ENCODE peak calls at places on chromosomes 3 and 15, in eight cellular contexts. One of them, this sample, is unnamed.

GRCh38 chr3:7897643-7898042 is 604.0 kb upstream of the LMCD1 start:
- DNase-seq in heart left ventricle: no peak
- DNase-seq in CD8-positive, alpha-beta memory T cell: no peak
- DNase-seq in SJSA1: no peak
- DNase-seq in neural progenitor cell: no peak
- DNase-seq in WERI-Rb-1: no peak
- DNase-seq in psoas muscle: no peak
- DNase-seq in fibroblast of mammary gland: no peak
- DNase-seq in this sample: no peak

GRCh38 chr15:70140543-70141375 is 43.0 kb upstream of the TLE3 start:
- DNase-seq in heart left ventricle: no peak
- DNase-seq in CD8-positive, alpha-beta memory T cell: peak
- DNase-seq in SJSA1: peak
- DNase-seq in neural progenitor cell: no peak
- DNase-seq in WERI-Rb-1: no peak
- DNase-seq in psoas muscle: no peak
- DNase-seq in fibroblast of mammary gland: no peak
- DNase-seq in this sample: no peak

GRCh38 chr15:50767332-50767861 is 1.9 kb upstream of the SPPL2A start:
- DNase-seq in heart left ventricle: peak
- DNase-seq in CD8-positive, alpha-beta memory T cell: no peak
- DNase-seq in SJSA1: no peak
- DNase-seq in neural progenitor cell: no peak
- DNase-seq in WERI-Rb-1: no peak
- DNase-seq in psoas muscle: peak
- DNase-seq in fibroblast of mammary gland: no peak
- DNase-seq in this sample: peak

GRCh38 chr3:117622130-117622841 is 912.7 kb downstream of the TUSC7 start:
- DNase-seq in heart left ventricle: no peak
- DNase-seq in CD8-positive, alpha-beta memory T cell: no peak
- DNase-seq in SJSA1: peak
- DNase-seq in neural progenitor cell: peak
- DNase-seq in WERI-Rb-1: no peak
- DNase-seq in psoas muscle: no peak
- DNase-seq in fibroblast of mammary gland: peak
- DNase-seq in this sample: no peak

GRCh38 chr3:125055913-125056705 is at the start of gene HEG1:
- DNase-seq in heart left ventricle: peak
- DNase-seq in CD8-positive, alpha-beta memory T cell: peak
- DNase-seq in SJSA1: peak
- DNase-seq in neural progenitor cell: peak
- DNase-seq in WERI-Rb-1: peak
- DNase-seq in psoas muscle: peak
- DNase-seq in fibroblast of mammary gland: peak
- DNase-seq in this sample: peak

GRCh38 chr15:40263036-40263754 is 19.7 kb downstream of the ANKRD63 start:
- DNase-seq in heart left ventricle: no peak
- DNase-seq in CD8-positive, alpha-beta memory T cell: no peak
- DNase-seq in SJSA1: no peak
- DNase-seq in neural progenitor cell: no peak
- DNase-seq in WERI-Rb-1: no peak
- DNase-seq in psoas muscle: no peak
- DNase-seq in fibroblast of mammary gland: peak
- DNase-seq in this sample: no peak

GRCh38 chr3:119647843-119648575 is 12.4 kb downstream of the POPDC2 start:
- DNase-seq in heart left ventricle: no peak
- DNase-seq in CD8-positive, alpha-beta memory T cell: no peak
- DNase-seq in SJSA1: no peak
- DNase-seq in neural progenitor cell: no peak
- DNase-seq in WERI-Rb-1: no peak
- DNase-seq in psoas muscle: no peak
- DNase-seq in fibroblast of mammary gland: no peak
- DNase-seq in this sample: no peak

GRCh38 chr3:172437713-172438112 is 10.5 kb downstream of the GHSR start:
- DNase-seq in heart left ventricle: no peak
- DNase-seq in CD8-positive, alpha-beta memory T cell: no peak
- DNase-seq in SJSA1: no peak
- DNase-seq in neural progenitor cell: no peak
- DNase-seq in WERI-Rb-1: no peak
- DNase-seq in psoas muscle: no peak
- DNase-seq in fibroblast of mammary gland: no peak
- DNase-seq in this sample: no peak

GRCh38 chr3:4814904-4815574 is 164.2 kb upstream of the BHLHE40 start:
- DNase-seq in heart left ventricle: no peak
- DNase-seq in CD8-positive, alpha-beta memory T cell: no peak
- DNase-seq in SJSA1: no peak
- DNase-seq in neural progenitor cell: no peak
- DNase-seq in WERI-Rb-1: no peak
- DNase-seq in psoas muscle: no peak
- DNase-seq in fibroblast of mammary gland: no peak
- DNase-seq in this sample: no peak

GRCh38 chr15:40932146-40932545 is 3.0 kb downstream of the DLL4 start:
- DNase-seq in heart left ventricle: peak
- DNase-seq in CD8-positive, alpha-beta memory T cell: no peak
- DNase-seq in SJSA1: no peak
- DNase-seq in neural progenitor cell: no peak
- DNase-seq in WERI-Rb-1: no peak
- DNase-seq in psoas muscle: no peak
- DNase-seq in fibroblast of mammary gland: no peak
- DNase-seq in this sample: no peak

GRCh38 chr3:126187920-126188319 is 7.5 kb upstream of the ALDH1L1 start:
- DNase-seq in heart left ventricle: no peak
- DNase-seq in CD8-positive, alpha-beta memory T cell: no peak
- DNase-seq in SJSA1: no peak
- DNase-seq in neural progenitor cell: no peak
- DNase-seq in WERI-Rb-1: no peak
- DNase-seq in psoas muscle: no peak
- DNase-seq in fibroblast of mammary gland: no peak
- DNase-seq in this sample: no peak

GRCh38 chr3:192901435-192901834 is 16.2 kb downstream of the MB21D2 start:
- DNase-seq in heart left ventricle: no peak
- DNase-seq in CD8-positive, alpha-beta memory T cell: no peak
- DNase-seq in SJSA1: peak
- DNase-seq in neural progenitor cell: no peak
- DNase-seq in WERI-Rb-1: no peak
- DNase-seq in psoas muscle: no peak
- DNase-seq in fibroblast of mammary gland: peak
- DNase-seq in this sample: no peak

GRCh38 chr15:99467861-99468460 is 97.8 kb upstream of the MEF2A start:
- DNase-seq in heart left ventricle: no peak
- DNase-seq in CD8-positive, alpha-beta memory T cell: no peak
- DNase-seq in SJSA1: no peak
- DNase-seq in neural progenitor cell: no peak
- DNase-seq in WERI-Rb-1: no peak
- DNase-seq in psoas muscle: no peak
- DNase-seq in fibroblast of mammary gland: peak
- DNase-seq in this sample: no peak

DNA sequence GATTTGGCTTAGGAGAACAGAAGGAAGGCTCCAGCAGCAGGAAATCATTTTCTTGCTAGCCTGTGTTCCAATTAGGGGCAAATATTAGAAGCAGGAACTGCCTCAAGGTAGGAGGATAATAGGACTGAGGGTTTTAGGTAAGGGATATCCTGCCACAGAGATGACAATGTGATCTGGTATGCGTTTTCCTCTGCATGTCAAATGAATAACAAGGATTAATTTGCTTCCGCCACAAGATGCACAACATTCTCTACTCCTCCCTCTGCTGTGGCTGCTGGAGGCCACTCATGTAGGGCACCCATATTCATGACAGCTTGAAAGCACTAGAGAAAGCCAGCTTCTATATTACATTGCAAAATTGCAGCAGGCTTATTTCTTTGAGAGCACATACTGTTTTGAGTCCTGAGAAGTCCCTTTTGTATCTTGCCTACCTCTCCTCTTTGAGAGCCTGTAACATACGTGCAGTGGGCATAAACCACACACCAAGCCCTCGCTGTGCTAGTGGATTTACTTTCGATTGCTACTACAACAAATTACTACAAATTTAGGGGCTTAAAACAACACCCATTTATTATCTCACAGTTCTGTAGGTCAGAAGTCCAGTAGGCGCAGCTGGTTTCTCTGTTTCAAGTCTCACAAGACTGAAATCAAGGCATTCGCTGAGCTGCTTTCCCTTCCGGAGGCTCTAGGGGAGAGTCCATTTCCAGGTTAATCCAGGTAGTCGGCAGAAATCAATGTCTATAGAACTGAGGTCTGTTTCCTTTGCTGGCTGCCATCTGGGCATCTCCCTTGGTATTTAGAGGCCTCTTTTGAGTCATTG is 5.9 kb upstream of the CD47 start:
- DNase-seq in heart left ventricle: no peak
- DNase-seq in CD8-positive, alpha-beta memory T cell: no peak
- DNase-seq in SJSA1: no peak
- DNase-seq in neural progenitor cell: no peak
- DNase-seq in WERI-Rb-1: peak
- DNase-seq in psoas muscle: no peak
- DNase-seq in fibroblast of mammary gland: no peak
- DNase-seq in this sample: no peak
- H3K4me3 ChIP-seq in heart left ventricle: no peak
- H3K4me3 ChIP-seq in CD8-positive, alpha-beta memory T cell: no peak
- H3K4me3 ChIP-seq in SJSA1: no peak
- H3K4me3 ChIP-seq in neural progenitor cell: no peak
- H3K4me3 ChIP-seq in WERI-Rb-1: peak
- H3K4me3 ChIP-seq in psoas muscle: no peak
- H3K4me3 ChIP-seq in fibroblast of mammary gland: no peak
- H3K4me3 ChIP-seq in this sample: no peak

GRCh38 chr15:89822030-89822429 is 7.4 kb upstream of the ANPEP start:
- DNase-seq in heart left ventricle: no peak
- DNase-seq in CD8-positive, alpha-beta memory T cell: no peak
- DNase-seq in SJSA1: no peak
- DNase-seq in neural progenitor cell: no peak
- DNase-seq in WERI-Rb-1: no peak
- DNase-seq in psoas muscle: no peak
- DNase-seq in fibroblast of mammary gland: peak
- DNase-seq in this sample: no peak

GRCh38 chr15:89818287-89818686 is 3.6 kb upstream of the ANPEP start:
- DNase-seq in heart left ventricle: no peak
- DNase-seq in CD8-positive, alpha-beta memory T cell: no peak
- DNase-seq in SJSA1: no peak
- DNase-seq in neural progenitor cell: no peak
- DNase-seq in WERI-Rb-1: no peak
- DNase-seq in psoas muscle: no peak
- DNase-seq in fibroblast of mammary gland: no peak
- DNase-seq in this sample: no peak

GRCh38 chr15:89822611-89822950 is 7.9 kb upstream of the ANPEP start:
- DNase-seq in heart left ventricle: no peak
- DNase-seq in CD8-positive, alpha-beta memory T cell: no peak
- DNase-seq in SJSA1: no peak
- DNase-seq in neural progenitor cell: no peak
- DNase-seq in WERI-Rb-1: no peak
- DNase-seq in psoas muscle: no peak
- DNase-seq in fibroblast of mammary gland: no peak
- DNase-seq in this sample: no peak

GRCh38 chr15:89822951-89823701 is 8.5 kb upstream of the ANPEP start:
- DNase-seq in heart left ventricle: no peak
- DNase-seq in CD8-positive, alpha-beta memory T cell: no peak
- DNase-seq in SJSA1: no peak
- DNase-seq in neural progenitor cell: no peak
- DNase-seq in WERI-Rb-1: no peak
- DNase-seq in psoas muscle: no peak
- DNase-seq in fibroblast of mammary gland: peak
- DNase-seq in this sample: no peak

GRCh38 chr15:89820651-89821611 is 6.3 kb upstream of the ANPEP start:
- DNase-seq in heart left ventricle: no peak
- DNase-seq in CD8-positive, alpha-beta memory T cell: no peak
- DNase-seq in SJSA1: no peak
- DNase-seq in neural progenitor cell: no peak
- DNase-seq in WERI-Rb-1: no peak
- DNase-seq in psoas muscle: no peak
- DNase-seq in fibroblast of mammary gland: peak
- DNase-seq in this sample: no peak
- H3K4me3 ChIP-seq in heart left ventricle: no peak
- H3K4me3 ChIP-seq in CD8-positive, alpha-beta memory T cell: no peak
- H3K4me3 ChIP-seq in SJSA1: no peak
- H3K4me3 ChIP-seq in neural progenitor cell: no peak
- H3K4me3 ChIP-seq in WERI-Rb-1: no peak
- H3K4me3 ChIP-seq in psoas muscle: no peak
- H3K4me3 ChIP-seq in fibroblast of mammary gland: no peak
- H3K4me3 ChIP-seq in this sample: no peak

DNA sequence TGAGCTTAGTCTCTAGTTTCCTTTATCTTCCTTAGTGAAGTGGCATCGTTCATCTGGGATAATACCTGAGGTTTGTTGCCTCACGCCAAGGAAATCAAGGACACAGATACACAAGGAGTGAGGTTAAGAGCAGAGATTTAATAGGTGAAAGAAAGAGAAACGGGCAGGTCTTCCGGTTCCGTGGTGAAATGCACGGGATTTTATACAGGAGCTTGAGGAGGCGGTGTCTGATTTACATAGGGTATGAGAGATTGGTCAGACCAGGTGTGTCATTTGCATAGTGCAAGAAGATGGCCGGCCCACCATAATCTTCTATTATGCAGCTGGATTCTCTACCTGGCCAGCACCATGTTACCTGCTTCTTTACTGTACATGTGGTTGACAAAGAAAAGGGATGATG is 17.2 kb downstream of the ARRDC4 start:
- DNase-seq in heart left ventricle: no peak
- DNase-seq in CD8-positive, alpha-beta memory T cell: no peak
- DNase-seq in SJSA1: no peak
- DNase-seq in neural progenitor cell: no peak
- DNase-seq in WERI-Rb-1: no peak
- DNase-seq in psoas muscle: no peak
- DNase-seq in fibroblast of mammary gland: no peak
- DNase-seq in this sample: no peak
- H3K4me3 ChIP-seq in heart left ventricle: no peak
- H3K4me3 ChIP-seq in CD8-positive, alpha-beta memory T cell: no peak
- H3K4me3 ChIP-seq in SJSA1: no peak
- H3K4me3 ChIP-seq in neural progenitor cell: no peak
- H3K4me3 ChIP-seq in WERI-Rb-1: no peak
- H3K4me3 ChIP-seq in psoas muscle: no peak
- H3K4me3 ChIP-seq in fibroblast of mammary gland: no peak
- H3K4me3 ChIP-seq in this sample: no peak

GRCh38 chr3:150597646-150598045 is 5.5 kb upstream of the SELENOT start:
- DNase-seq in heart left ventricle: no peak
- DNase-seq in CD8-positive, alpha-beta memory T cell: no peak
- DNase-seq in SJSA1: no peak
- DNase-seq in neural progenitor cell: no peak
- DNase-seq in WERI-Rb-1: no peak
- DNase-seq in psoas muscle: no peak
- DNase-seq in fibroblast of mammary gland: no peak
- DNase-seq in this sample: no peak

GRCh38 chr3:150603090-150603887 is at the start of gene SELENOT:
- DNase-seq in heart left ventricle: peak
- DNase-seq in CD8-positive, alpha-beta memory T cell: peak
- DNase-seq in SJSA1: peak
- DNase-seq in neural progenitor cell: peak
- DNase-seq in WERI-Rb-1: peak
- DNase-seq in psoas muscle: peak
- DNase-seq in fibroblast of mammary gland: peak
- DNase-seq in this sample: peak

GRCh38 chr3:150603888-150604319 is 783 bp downstream of the SELENOT start:
- DNase-seq in heart left ventricle: no peak
- DNase-seq in CD8-positive, alpha-beta memory T cell: no peak
- DNase-seq in SJSA1: no peak
- DNase-seq in neural progenitor cell: no peak
- DNase-seq in WERI-Rb-1: peak
- DNase-seq in psoas muscle: no peak
- DNase-seq in fibroblast of mammary gland: no peak
- DNase-seq in this sample: no peak

GRCh38 chr3:150602426-150603089 is 563 bp upstream of the SELENOT start:
- DNase-seq in heart left ventricle: no peak
- DNase-seq in CD8-positive, alpha-beta memory T cell: no peak
- DNase-seq in SJSA1: no peak
- DNase-seq in neural progenitor cell: no peak
- DNase-seq in WERI-Rb-1: no peak
- DNase-seq in psoas muscle: no peak
- DNase-seq in fibroblast of mammary gland: no peak
- DNase-seq in this sample: no peak

GRCh38 chr3:150599611-150600297 is 3.4 kb upstream of the SELENOT start:
- DNase-seq in heart left ventricle: no peak
- DNase-seq in CD8-positive, alpha-beta memory T cell: no peak
- DNase-seq in SJSA1: no peak
- DNase-seq in neural progenitor cell: no peak
- DNase-seq in WERI-Rb-1: no peak
- DNase-seq in psoas muscle: no peak
- DNase-seq in fibroblast of mammary gland: peak
- DNase-seq in this sample: no peak
- H3K4me3 ChIP-seq in heart left ventricle: no peak
- H3K4me3 ChIP-seq in CD8-positive, alpha-beta memory T cell: no peak
- H3K4me3 ChIP-seq in SJSA1: no peak
- H3K4me3 ChIP-seq in neural progenitor cell: no peak
- H3K4me3 ChIP-seq in WERI-Rb-1: no peak
- H3K4me3 ChIP-seq in psoas muscle: no peak
- H3K4me3 ChIP-seq in fibroblast of mammary gland: peak
- H3K4me3 ChIP-seq in this sample: no peak